ENCODE peak calls at places on chromosome 15, in seven cellular contexts. B is stomach; O is GM10248; H is NCI-H2029; N is fibroblast of pulmonary artery; T is HuH-7.5; E is CD4-positive, alpha-beta T cell. D is an unnamed sample.

GRCh38 chr15:36951747-36952247 is 148.6 kb downstream of the MEIS2 start:
- DNase-seq in B (no peak), O (no peak), H (no peak), N (peak), T (no peak), E (no peak), D (no peak)

GRCh38 chr15:75723847-75724660 is 11.4 kb upstream of the CSPG4 start:
- DNase-seq in B (peak), O (peak), H (peak), N (peak), T (peak), E (peak), D (peak)

GRCh38 chr15:67050062-67050461 is 15.3 kb upstream of the SMAD3 start:
- DNase-seq in B (no peak), O (no peak), H (no peak), N (peak), T (no peak), E (no peak), D (no peak)

GRCh38 chr15:100966997-100967396 is 47.8 kb downstream of the LRRK1 start:
- DNase-seq in B (no peak), O (peak), H (no peak), N (no peak), T (no peak), E (no peak), D (no peak)

GRCh38 chr15:48695088-48695834 is 49.8 kb upstream of the FBN1 start:
- DNase-seq in B (no peak), O (no peak), H (no peak), N (peak), T (no peak), E (no peak), D (no peak)

GRCh38 chr15:59190291-59190690 is 16.4 kb upstream of the LDHAL6B start:
- DNase-seq in B (no peak), O (no peak), H (no peak), N (no peak), T (no peak), E (no peak), D (no peak)

GRCh38 chr15:66647358-66647757 is 54.7 kb upstream of the SMAD6 start:
- DNase-seq in B (peak), O (no peak), H (no peak), N (peak), T (no peak), E (no peak), D (peak)

GRCh38 chr15:85137507-85138175 is 156.0 kb downstream of the PDE8A start:
- DNase-seq in B (no peak), O (no peak), H (no peak), N (no peak), T (no peak), E (no peak), D (no peak)

GRCh38 chr15:68346986-68347385 is 69.4 kb downstream of the FEM1B start:
- DNase-seq in B (no peak), O (no peak), H (peak), N (no peak), T (no peak), E (no peak), D (no peak)

GRCh38 chr15:70521576-70522322 is 241.6 kb downstream of the UACA start:
- DNase-seq in B (peak), O (no peak), H (no peak), N (no peak), T (no peak), E (no peak), D (no peak)

GRCh38 chr15:43410572-43411214 is 39.8 kb downstream of the TUBGCP4 start:
- DNase-seq in B (no peak), O (no peak), H (no peak), N (peak), T (no peak), E (no peak), D (no peak)

GRCh38 chr15:67109141-67110034 is 44.0 kb downstream of the SMAD3 start:
- DNase-seq in B (no peak), O (peak), H (no peak), N (peak), T (peak), E (no peak), D (no peak)

GRCh38 chr15:34753236-34753894 is 1.4 kb downstream of the GJD2 start:
- DNase-seq in B (no peak), O (no peak), H (no peak), N (peak), T (peak), E (no peak), D (no peak)

GRCh38 chr15:66153549-66154415 is 99.8 kb downstream of the MEGF11 start:
- DNase-seq in B (no peak), O (peak), H (peak), N (no peak), T (no peak), E (no peak), D (no peak)

GRCh38 chr15:27865926-27866325 is 233.2 kb downstream of the OCA2 start:
- DNase-seq in B (no peak), O (no peak), H (no peak), N (no peak), T (no peak), E (no peak), D (no peak)

GRCh38 chr15:69906256-69907185 is 191.2 kb downstream of the TLE3 start:
- DNase-seq in B (no peak), O (no peak), H (no peak), N (no peak), T (no peak), E (no peak), D (no peak)

GRCh38 chr15:32747886-32748285 is 30.1 kb downstream of the GREM1 start:
- DNase-seq in B (no peak), O (no peak), H (no peak), N (no peak), T (no peak), E (no peak), D (no peak)

GRCh38 chr15:39919396-39919739 is 698 bp downstream of the GPR176 start:
- DNase-seq in B (no peak), O (no peak), H (no peak), N (no peak), T (no peak), E (no peak), D (peak)

GRCh38 chr15:89876736-89877135 is 17.1 kb downstream of the AP3S2 start:
- DNase-seq in B (no peak), O (no peak), H (no peak), N (no peak), T (no peak), E (no peak), D (no peak)

GRCh38 chr15:68385671-68386586 is 46.0 kb downstream of the ITGA11 start:
- DNase-seq in B (peak), O (no peak), H (no peak), N (no peak), T (no peak), E (no peak), D (no peak)

GRCh38 chr15:77527164-77527778 is 105.4 kb downstream of the LINGO1 start:
- DNase-seq in B (peak), O (no peak), H (no peak), N (peak), T (peak), E (no peak), D (no peak)

GRCh38 chr15:33021806-33022389 is 172.6 kb downstream of the FMN1 start:
- DNase-seq in B (no peak), O (peak), H (peak), N (peak), T (peak), E (no peak), D (peak)

GRCh38 chr15:42163947-42164550 is 7.6 kb upstream of the PLA2G4F start:
- DNase-seq in B (no peak), O (no peak), H (no peak), N (no peak), T (no peak), E (no peak), D (no peak)

GRCh38 chr15:68795298-68795848 is 25.3 kb downstream of the ANP32A start:
- DNase-seq in B (peak), O (peak), H (peak), N (peak), T (no peak), E (peak), D (peak)

GRCh38 chr15:56736308-56736707 is 3.0 kb upstream of the ZNF280D start:
- DNase-seq in B (no peak), O (no peak), H (no peak), N (peak), T (no peak), E (no peak), D (no peak)

GRCh38 chr15:88636039-88636438 is 2.8 kb upstream of the ISG20 start:
- DNase-seq in B (peak), O (no peak), H (no peak), N (no peak), T (no peak), E (peak), D (no peak)

GRCh38 chr15:45790325-45790943 is 155.6 kb downstream of the SQOR start:
- DNase-seq in B (peak), O (peak), H (no peak), N (peak), T (no peak), E (no peak), D (no peak)

GRCh38 chr15:71716990-71717389 is 93.4 kb upstream of the NR2E3 start:
- DNase-seq in B (no peak), O (no peak), H (no peak), N (peak), T (no peak), E (no peak), D (no peak)

GRCh38 chr15:100438570-100438969 is 90.2 kb downstream of the CERS3 start:
- DNase-seq in B (peak), O (no peak), H (peak), N (peak), T (no peak), E (no peak), D (peak)

GRCh38 chr15:23422946-23423708 is 23.9 kb downstream of the GOLGA6L2 start:
- DNase-seq in B (no peak), O (no peak), H (no peak), N (no peak), T (no peak), E (no peak), D (no peak)

GRCh38 chr15:68642491-68642845 is 63.7 kb downstream of the CORO2B start:
- DNase-seq in B (no peak), O (no peak), H (no peak), N (no peak), T (no peak), E (no peak), D (no peak)

GRCh38 chr15:89812126-89812846 is 2.4 kb downstream of the ANPEP start:
- DNase-seq in B (peak), O (no peak), H (no peak), N (peak), T (peak), E (no peak), D (no peak)

GRCh38 chr15:73983211-73983727 is 8.8 kb downstream of the STOML1 start:
- DNase-seq in B (no peak), O (no peak), H (no peak), N (peak), T (no peak), E (no peak), D (peak)

GRCh38 chr15:50945725-50946124 is 37.2 kb downstream of the AP4E1 start:
- DNase-seq in B (no peak), O (no peak), H (no peak), N (peak), T (no peak), E (no peak), D (no peak)

D was measured in cerebellum.